ENCODE peak calls at places on chromosomes 2 and 18, in six cellular contexts. E is cardiac muscle cell, P is lung, K is prostate gland, Y is right cardiac atrium, Q is mesenchymal stem cell. D is an unnamed sample.
A peak's percentile ranks its signal among the peaks of the same experiment; 100 is the strongest.

GRCh38 chr2:153890572-153890971 is 18.9 kb downstream of the GALNT13 start:
- DNase-seq in Q (no peak), Y (no peak), E (no peak), K (no peak), P (no peak), D (no peak)

GRCh38 chr2:221501210-221501882 is 70.8 kb downstream of the EPHA4 start:
- DNase-seq in Q (peak; percentile 84), E (peak; percentile 69), Y (no peak), K (no peak), P (peak; percentile 42), D (no peak)

GRCh38 chr2:74513605-74514367 is 464 bp upstream of the TLX2 start:
- DNase-seq in K (no peak), Y (peak; percentile 36), E (no peak), Q (peak; percentile 35), P (no peak), D (no peak)

GRCh38 chr2:204027105-204027504 is 90.5 kb downstream of the ICOS start:
- DNase-seq in E (no peak), P (no peak), Y (no peak), K (no peak), Q (no peak), D (no peak)

GRCh38 chr2:144471316-144472045 is 48.4 kb downstream of the ZEB2 start:
- DNase-seq in Y (no peak), Q (no peak), K (no peak), E (no peak), P (no peak), D (no peak)

GRCh38 chr2:119011162-119011909 is 69.3 kb downstream of the MARCO start:
- DNase-seq in Q (peak; percentile 11), K (peak; percentile 22), Y (peak; percentile 82), E (peak; percentile 84), P (peak; percentile 38), D (peak; percentile 12)

GRCh38 chr2:56077352-56077915 is 106.4 kb upstream of the CCDC85A start:
- DNase-seq in E (peak; percentile 52), Y (peak; percentile 50), K (no peak), Q (peak; percentile 32), P (no peak), D (peak; percentile 43)

GRCh38 chr2:55168221-55169154 is 63.6 kb downstream of the CLHC1 start:
- DNase-seq in E (peak; percentile 62), P (peak; percentile 43), K (peak; percentile 58), Q (peak; percentile 77), Y (peak; percentile 73), D (peak; percentile 83)

GRCh38 chr2:219279151-219279915 is at the start of gene DNAJB2:
- DNase-seq in K (peak; percentile 99), E (peak; percentile 99), P (peak; percentile 98), Y (peak; percentile 100), Q (peak; percentile 100), D (peak; percentile 99)

GRCh38 chr18:63445067-63445466 is 22.8 kb upstream of the VPS4B start:
- DNase-seq in P (no peak), Y (no peak), K (peak; percentile 64), Q (no peak), E (no peak), D (no peak)

GRCh38 chr2:75605770-75606535 is 40.6 kb upstream of the MRPL19 start:
- DNase-seq in E (no peak), Y (no peak), K (no peak), P (peak; percentile 72), Q (peak; percentile 88), D (peak; percentile 76)

GRCh38 chr2:13240789-13241487 is 524.2 kb downstream of the TRIB2 start:
- DNase-seq in P (no peak), E (no peak), Q (no peak), Y (no peak), K (no peak), D (no peak)

DNA sequence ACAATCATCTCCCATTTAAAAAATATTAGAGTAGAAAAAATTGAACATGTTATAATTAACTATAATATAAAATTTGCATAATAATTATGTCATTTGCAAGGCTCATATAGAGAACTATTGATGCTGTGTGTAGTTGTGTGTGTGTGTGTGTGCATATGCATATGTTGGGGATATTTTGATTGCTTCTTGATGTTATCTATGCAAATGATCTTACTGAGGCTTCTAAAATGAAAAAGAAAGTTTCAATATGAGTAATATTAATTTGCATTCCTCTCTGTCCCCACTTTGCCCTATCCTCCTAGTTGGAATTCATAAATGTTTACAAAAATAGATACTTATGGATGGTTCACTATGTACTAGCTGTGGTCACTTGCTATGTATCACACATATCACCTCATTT is 523.3 kb downstream of the TRIB2 start:
- DNase-seq in Y (no peak), K (no peak), E (no peak), P (no peak), Q (no peak), D (no peak)
- H3K9me3 ChIP-seq in Y (no peaks in the 10 kb centered on the region), K (no peaks in the 10 kb centered on the region), E (no peaks in the 10 kb centered on the region), P (no peaks in the 10 kb centered on the region), Q (no peaks in the 10 kb centered on the region), D (no peaks in the 10 kb centered on the region)

GRCh38 chr2:85318222-85319182 is 9.3 kb downstream of the TGOLN2 start:
- DNase-seq in Y (no peak), K (no peak), Q (peak; percentile 71), E (peak; percentile 50), P (no peak), D (no peak)
- H3K27ac ChIP-seq in Y (no peak overlapping the region), K (no peak overlapping the region), Q (peak overlapping the region; percentile 28), E (peak overlapping the region; percentile 64), P (no peak overlapping the region), D (no peak overlapping the region)

DNA sequence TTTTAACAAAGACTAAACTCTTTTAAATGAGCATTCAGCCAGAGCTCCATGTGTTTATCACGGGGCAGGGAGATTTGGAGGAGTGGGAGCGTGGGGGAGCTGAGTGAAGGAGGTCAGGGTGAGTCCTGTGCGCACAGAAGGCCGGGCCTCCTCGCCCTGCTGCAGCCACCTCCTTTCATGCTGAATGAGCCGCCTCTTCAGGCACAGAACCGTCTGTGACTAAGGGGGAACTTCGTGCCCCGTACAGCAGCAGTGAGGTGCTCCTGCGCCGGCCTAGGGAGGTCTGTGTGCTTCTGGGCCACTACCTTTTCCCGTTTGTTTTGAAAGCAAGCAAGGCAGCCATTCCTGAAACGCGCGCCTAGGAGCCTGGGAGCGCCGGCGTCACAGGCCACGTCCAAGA is 27.1 kb upstream of the ZNF516 start:
- DNase-seq in E (no peak), Q (no peak), P (no peak), K (no peak), Y (peak; percentile 42), D (no peak)
- H3K27me3 ChIP-seq in E (no peaks in the 10 kb centered on the region), Q (peaks cover 4% of the 10 kb centered on the region), P (no peaks in the 10 kb centered on the region), K (no peaks in the 10 kb centered on the region), Y (no peaks in the 10 kb centered on the region), D (no peaks in the 10 kb centered on the region)

DNA sequence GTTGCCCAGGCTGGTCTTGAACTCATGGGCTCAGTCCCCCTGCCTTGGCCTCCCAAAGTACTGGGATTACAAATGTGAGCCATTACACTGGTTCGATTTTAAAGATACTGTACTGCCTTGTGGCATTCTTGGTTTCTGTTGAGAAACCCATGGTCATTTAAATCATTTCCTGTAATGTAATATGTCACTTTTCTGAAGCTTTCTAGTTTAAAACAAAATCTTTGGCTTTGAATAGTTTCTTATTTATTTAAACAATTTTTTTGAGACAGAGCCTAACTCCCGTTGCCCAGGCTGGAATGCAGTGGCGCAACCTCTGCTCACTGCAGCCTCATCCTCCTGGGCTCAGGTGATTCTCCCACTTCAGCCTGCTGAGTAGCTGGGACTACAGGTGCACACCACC is 8.9 kb downstream of the ZNF512 start:
- DNase-seq in P (no peak), Y (no peak), Q (no peak), K (no peak), E (no peak), D (no peak)
- H3K9me3 ChIP-seq in P (no peaks in the 10 kb centered on the region), Y (no peaks in the 10 kb centered on the region), Q (peaks cover 24% of the 10 kb centered on the region), K (no peaks in the 10 kb centered on the region), E (no peaks in the 10 kb centered on the region), D (no peaks in the 10 kb centered on the region)

GRCh38 chr2:1798425-1799144 is 54.3 kb upstream of the PXDN start:
- DNase-seq in Q (no peak), P (no peak), Y (no peak), K (no peak), E (no peak), D (no peak)
- H3K27ac ChIP-seq in Q (no peak overlapping the region), P (no peak overlapping the region), Y (no peak overlapping the region), K (no peak overlapping the region), E (no peak overlapping the region), D (no peak overlapping the region)

GRCh38 chr2:18987592-18988073 is 370.8 kb downstream of the OSR1 start:
- DNase-seq in Q (peak; percentile 89), E (peak; percentile 14), P (peak; percentile 69), Y (peak; percentile 89), K (peak; percentile 79), D (peak; percentile 63)
- H3K27me3 ChIP-seq in Q (no peaks in the 10 kb centered on the region), E (no peaks in the 10 kb centered on the region), P (no peaks in the 10 kb centered on the region), Y (no peaks in the 10 kb centered on the region), K (no peaks in the 10 kb centered on the region), D (no peaks in the 10 kb centered on the region)

GRCh38 chr2:13353083-13353482 is 636.3 kb downstream of the TRIB2 start:
- DNase-seq in P (no peak), Q (no peak), E (no peak), Y (no peak), K (no peak), D (no peak)
- H3K9me3 ChIP-seq in P (no peaks in the 10 kb centered on the region), Q (peaks cover 11% of the 10 kb centered on the region), E (no peaks in the 10 kb centered on the region), Y (no peaks in the 10 kb centered on the region), K (no peaks in the 10 kb centered on the region), D (no peaks in the 10 kb centered on the region)

DNA sequence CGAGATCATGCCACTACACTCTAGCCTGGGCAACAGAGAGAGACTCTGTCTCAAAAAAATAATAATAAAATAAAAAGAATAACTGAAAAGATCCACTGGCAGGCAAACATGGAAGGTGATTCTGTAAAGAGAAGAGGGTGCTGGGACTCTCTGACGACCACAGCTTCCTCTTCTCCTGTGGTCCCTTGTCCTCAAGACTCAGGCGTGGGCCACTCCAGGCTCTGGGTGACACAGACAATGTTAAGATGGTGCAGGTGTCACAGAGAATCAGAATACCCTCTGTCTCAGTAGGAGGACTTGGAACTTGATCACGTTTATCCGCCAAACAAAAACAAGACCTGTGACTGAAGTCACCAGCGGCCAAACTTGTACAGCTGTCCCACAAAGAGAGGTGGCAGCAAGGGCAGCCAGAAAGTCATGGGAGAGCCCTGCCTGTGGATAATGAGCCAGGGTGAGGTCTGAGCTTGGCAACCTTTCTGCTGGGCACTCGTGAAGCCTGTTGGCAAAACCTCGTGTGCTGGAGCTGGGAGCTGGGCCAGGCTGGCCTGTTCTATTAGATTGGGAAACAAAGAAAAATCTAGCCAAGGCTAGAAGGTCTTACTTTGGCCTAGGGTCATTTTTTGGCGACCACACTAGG is 76.4 kb upstream of the ITGA6 start:
- DNase-seq in Y (peak; percentile 88), E (no peak), P (peak; percentile 45), K (peak; percentile 88), Q (no peak), D (peak; percentile 91)
- H3K27ac ChIP-seq in Y (peak overlapping the region; percentile 95), E (no peak overlapping the region), P (peak overlapping the region; percentile 43), K (peak overlapping the region; percentile 67), Q (no peak overlapping the region), D (peak overlapping the region; percentile 66)

GRCh38 chr2:239678186-239678490 is 277.3 kb upstream of the HDAC4 start:
- DNase-seq in Y (no peak), Q (no peak), P (no peak), K (no peak), E (no peak), D (no peak)
- H3K27me3 ChIP-seq in Y (no peaks in the 10 kb centered on the region), Q (no peaks in the 10 kb centered on the region), P (no peaks in the 10 kb centered on the region), K (no peaks in the 10 kb centered on the region), E (no peaks in the 10 kb centered on the region), D (no peaks in the 10 kb centered on the region)